ENCODE peak calls at places on chromosomes 12 and 14, in four cellular contexts. S is mucosa of descending colon, E is tibial nerve, P is transverse colon. H is an unnamed sample.

GRCh38 chr12:47602330-47602729 is 103.5 kb downstream of the RPAP3 start:
- DNase-seq in S (no peak), E (no peak), P (no peak), H (no peak)

GRCh38 chr12:48183091-48183875 is at the start of gene CCDC184:
- DNase-seq in S (peak), E (peak), P (peak), H (peak)

GRCh38 chr12:130013771-130014484 is 110.1 kb upstream of the TMEM132D start:
- DNase-seq in S (no peak), E (no peak), P (peak), H (peak)

GRCh38 chr12:34396006-34396860 is 373.9 kb downstream of the ALG10 start:
- DNase-seq in S (peak), E (peak), P (peak), H (no peak)

GRCh38 chr14:104086210-104086660 is 735 bp downstream of the ASPG start:
- DNase-seq in S (peak), E (no peak), P (peak), H (no peak)

GRCh38 chr14:101358726-101359125 is 202.6 kb upstream of the DIO3 start:
- DNase-seq in S (no peak), E (no peak), P (no peak), H (no peak)

GRCh38 chr12:3049596-3050314 is 27.4 kb upstream of the TSPAN9 start:
- DNase-seq in S (no peak), E (no peak), P (no peak), H (no peak)

GRCh38 chr12:14572401-14572800 is 4.7 kb upstream of the PLBD1 start:
- DNase-seq in S (no peak), E (no peak), P (no peak), H (no peak)

GRCh38 chr14:50835280-50835679 is 4.3 kb upstream of the NIN start:
- DNase-seq in S (no peak), E (no peak), P (no peak), H (no peak)

GRCh38 chr12:120048258-120048657 is 59.2 kb downstream of the BICDL1 start:
- DNase-seq in S (no peak), E (no peak), P (no peak), H (no peak)

GRCh38 chr14:71672596-71672995 is 259.6 kb upstream of the RGS6 start:
- DNase-seq in S (no peak), E (no peak), P (no peak), H (no peak)

GRCh38 chr14:72948481-72949138 is 22.3 kb downstream of the DCAF4 start:
- DNase-seq in S (no peak), E (peak), P (peak), H (peak)

GRCh38 chr12:21677622-21678277 is 20.1 kb upstream of the LDHB start:
- DNase-seq in S (no peak), E (no peak), P (no peak), H (no peak)

GRCh38 chr12:112422531-112422930 is 3.8 kb downstream of the PTPN11 start:
- DNase-seq in S (no peak), E (peak), P (no peak), H (peak)

GRCh38 chr12:51949342-51950030 is 2.0 kb upstream of the ACVR1B start:
- DNase-seq in S (no peak), E (no peak), P (no peak), H (no peak)

GRCh38 chr12:123232807-123233504 is at the start of the genes MPHOSPH9 and MTRFR:
- DNase-seq in S (peak), E (peak), P (peak), H (peak)

GRCh38 chr14:55927059-55927458 is 191.2 kb upstream of the PELI2 start:
- DNase-seq in S (no peak), E (no peak), P (peak), H (no peak)

GRCh38 chr12:131559517-131560516 is 151.1 kb upstream of the SFSWAP start:
- DNase-seq in S (no peak), E (no peak), P (no peak), H (peak)

GRCh38 chr12:14514946-14515345 is 52.7 kb downstream of the PLBD1 start:
- DNase-seq in S (no peak), E (no peak), P (no peak), H (no peak)

GRCh38 chr12:74317078-74317581 is 220.5 kb upstream of the ATXN7L3B start:
- DNase-seq in S (no peak), E (peak), P (no peak), H (peak)

GRCh38 chr14:104930526-104931322 is 6.0 kb downstream of the PLD4 start:
- DNase-seq in S (no peak), E (peak), P (no peak), H (no peak)

GRCh38 chr14:69005432-69006148 is 26.5 kb upstream of the ACTN1 start:
- DNase-seq in S (peak), E (peak), P (peak), H (no peak)

DNA sequence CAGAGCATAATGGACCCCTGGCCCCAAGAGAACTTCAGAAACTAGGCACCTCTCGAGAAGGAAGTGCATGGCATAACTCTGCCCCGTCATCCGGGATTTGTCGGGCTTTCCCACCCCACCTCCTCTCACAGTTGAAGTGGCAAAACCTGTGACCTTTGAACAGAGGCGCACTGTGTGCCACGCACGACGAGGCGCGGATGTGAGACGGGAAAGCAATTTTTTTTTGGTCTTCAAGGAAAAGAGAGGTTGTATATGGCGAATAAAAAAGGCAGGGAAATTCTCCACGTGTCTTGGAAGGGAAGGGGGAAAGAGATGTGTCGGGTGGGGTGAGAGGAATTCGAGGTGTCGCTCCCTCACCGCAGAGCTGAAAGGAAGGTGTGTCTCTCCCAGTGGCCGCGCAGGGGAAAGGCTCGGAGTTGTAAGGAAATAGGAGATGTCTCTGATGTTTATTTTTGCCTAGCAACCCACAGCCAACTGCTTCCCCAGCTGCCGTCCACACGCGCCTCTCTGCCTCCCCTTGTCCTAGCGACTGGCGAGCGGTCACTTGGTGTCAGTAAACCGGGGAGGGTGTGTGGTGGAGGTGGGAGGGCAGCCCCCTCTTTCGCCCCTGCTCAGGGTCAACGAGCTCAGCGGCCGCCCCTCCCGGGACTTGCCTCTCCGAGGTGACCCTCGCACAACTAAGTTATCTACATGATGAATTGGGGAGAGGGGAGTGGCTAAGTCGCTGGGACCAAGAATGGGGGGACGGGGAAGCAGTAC is 819 bp upstream of the DYRK2 start:
- DNase-seq in S (peak), E (peak), P (peak), H (peak)
- TF ChIP-seq CTCF in S (no peak), E (peak), P (peak), H (no peak)

GRCh38 chr14:94890755-94891154 is 120.8 kb upstream of the GSC start:
- DNase-seq in S (no peak), E (no peak), P (no peak), H (no peak)
- TF ChIP-seq CTCF in S (no peak), E (no peak), P (no peak), H (no peak)

GRCh38 chr14:59707778-59708635 is 131.4 kb upstream of the CCDC175 start:
- DNase-seq in S (no peak), E (no peak), P (no peak), H (no peak)
- TF ChIP-seq CTCF in S (no peak), E (no peak), P (no peak), H (no peak)

GRCh38 chr14:56976211-56976610 is 165.9 kb upstream of the OTX2 start:
- DNase-seq in S (no peak), E (no peak), P (no peak), H (no peak)
- TF ChIP-seq CTCF in S (no peak), E (no peak), P (no peak), H (no peak)

DNA sequence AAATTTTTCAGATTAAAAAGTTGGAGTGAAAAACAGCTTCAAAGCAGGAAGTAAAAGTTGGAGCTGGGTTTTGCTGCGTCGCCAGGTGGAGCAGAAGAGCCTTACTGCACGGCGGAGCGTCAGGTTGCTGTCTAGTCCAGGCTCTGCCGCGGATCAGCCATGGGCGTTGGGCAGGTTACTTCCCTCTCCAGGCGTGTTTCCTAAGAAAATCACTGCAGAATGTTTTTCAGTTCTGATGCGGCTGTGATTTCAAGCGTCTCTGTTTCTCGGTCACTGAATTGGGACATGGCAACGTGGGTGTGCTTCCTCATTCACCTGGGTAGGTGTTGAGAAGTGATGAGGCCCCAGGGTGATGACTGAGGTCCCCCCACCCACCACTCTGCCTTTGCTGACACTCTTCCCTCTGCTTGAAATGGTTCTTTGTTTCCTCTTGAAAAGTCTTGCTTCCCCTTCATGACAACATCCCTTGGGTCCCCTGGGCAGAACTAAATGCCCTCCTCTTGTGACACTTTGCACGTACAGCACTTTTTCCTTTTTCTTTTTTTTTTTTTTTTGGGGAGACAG is 7.6 kb downstream of the EVL start:
- DNase-seq in S (peak), E (no peak), P (peak), H (no peak)
- TF ChIP-seq CTCF in S (no peak), E (no peak), P (peak), H (no peak)

GRCh38 chr12:49842519-49843352 is at the start of gene BCDIN3D:
- DNase-seq in S (peak), E (peak), P (peak), H (peak)
- TF ChIP-seq CTCF in S (no peak), E (peak), P (no peak), H (no peak)

GRCh38 chr12:50166776-50167025 is 468 bp downstream of the CERS5 start:
- DNase-seq in S (peak), E (no peak), P (no peak), H (peak)

GRCh38 chr12:50164963-50165362 is 2.2 kb downstream of the CERS5 start:
- DNase-seq in S (no peak), E (no peak), P (no peak), H (no peak)

GRCh38 chr12:50162225-50162624 is 4.9 kb downstream of the CERS5 start:
- DNase-seq in S (no peak), E (no peak), P (no peak), H (no peak)

GRCh38 chr12:50167026-50167742 is at the start of gene CERS5:
- DNase-seq in S (peak), E (peak), P (peak), H (peak)
- TF ChIP-seq CTCF in S (peak), E (peak), P (peak), H (peak)

DNA sequence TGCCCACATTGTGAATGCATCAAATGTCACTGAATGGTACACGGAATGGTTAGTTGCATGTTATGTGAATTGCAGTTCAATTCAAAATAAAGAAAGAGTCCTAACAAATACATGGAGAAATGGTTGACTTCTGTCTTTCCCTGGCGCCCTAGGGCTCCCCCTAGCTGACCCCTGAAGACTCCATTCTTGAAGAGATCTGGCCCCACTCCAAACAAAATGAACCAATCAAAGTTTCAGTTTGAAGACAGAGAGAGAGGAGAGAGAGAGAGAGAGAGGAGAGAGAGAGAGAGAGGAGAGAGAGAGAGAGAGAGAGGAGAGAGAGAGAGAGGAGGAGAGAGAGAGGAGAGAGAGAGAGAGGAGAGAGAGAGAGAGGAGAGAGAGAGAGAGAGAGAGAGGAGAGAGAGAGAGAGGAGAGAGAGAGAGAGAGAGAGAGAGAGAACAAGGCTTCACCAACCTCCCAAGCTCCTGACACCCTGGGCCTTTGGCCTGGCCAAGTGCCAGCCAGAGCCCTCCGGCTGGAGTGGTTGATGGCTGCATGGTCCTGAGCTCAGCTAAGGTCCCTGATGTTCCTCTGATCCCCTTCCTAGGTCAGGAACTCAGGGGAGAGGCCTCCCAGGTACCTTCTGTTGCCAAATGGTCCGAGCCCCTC is 188.7 kb downstream of the ESRRB start:
- DNase-seq in S (no peak), E (no peak), P (no peak), H (no peak)
- TF ChIP-seq CTCF in S (no peak), E (no peak), P (no peak), H (no peak)

H was measured in testis.